ENCODE peak calls at places on chromosome 7, in four cellular contexts. Z is K562, A is SK-N-SH, L is HepG2. J is an unnamed sample.

GRCh38 chr7:111832159-111832558 is 269.9 kb upstream of the IMMP2L start:
- DNase-seq in Z (no peak), L (no peak), A (no peak), J (no peak)

GRCh38 chr7:51592822-51593221 is 276.2 kb upstream of the COBL start:
- DNase-seq in L (no peak), Z (no peak), A (peak), J (no peak)

GRCh38 chr7:132650498-132650897 is 74.2 kb upstream of the PLXNA4 start:
- DNase-seq in A (no peak), Z (no peak), L (no peak), J (no peak)

GRCh38 chr7:155263522-155264197 is 34.0 kb upstream of the INSIG1 start:
- DNase-seq in L (no peak), Z (no peak), A (peak), J (no peak)

GRCh38 chr7:82362129-82362528 is 81.4 kb downstream of the CACNA2D1 start:
- DNase-seq in A (no peak), L (no peak), Z (no peak), J (no peak)

GRCh38 chr7:81488210-81488609 is 281.6 kb downstream of the HGF start:
- DNase-seq in A (no peak), L (no peak), Z (no peak), J (no peak)

GRCh38 chr7:128188396-128189230 is 52.5 kb upstream of the LEP start:
- DNase-seq in Z (no peak), L (no peak), A (no peak), J (no peak)

GRCh38 chr7:50637725-50638643 is 72.8 kb upstream of the DDC start:
- DNase-seq in Z (no peak), A (no peak), L (no peak), J (peak)

GRCh38 chr7:112174192-112174591 is 32.0 kb downstream of the DOCK4 start:
- DNase-seq in Z (no peak), A (no peak), L (no peak), J (no peak)

GRCh38 chr7:1668932-1669485 is 1.1 kb upstream of the ELFN1 start:
- DNase-seq in Z (peak), L (no peak), A (peak), J (no peak)

GRCh38 chr7:85497999-85498398 is 311.1 kb upstream of the SEMA3D start:
- DNase-seq in A (no peak), L (no peak), Z (no peak), J (no peak)

GRCh38 chr7:40848541-40849221 is 713.9 kb downstream of the SUGCT start:
- DNase-seq in A (no peak), L (no peak), Z (no peak), J (no peak)

GRCh38 chr7:134368851-134369533 is 52.3 kb upstream of the SLC35B4 start:
- DNase-seq in L (peak), Z (no peak), A (no peak), J (no peak)

GRCh38 chr7:95338832-95339231 is 14.5 kb upstream of the PON1 start:
- DNase-seq in A (no peak), Z (no peak), L (no peak), J (no peak)

GRCh38 chr7:121446526-121446925 is 50.4 kb upstream of the FAM3C start:
- DNase-seq in A (no peak), L (no peak), Z (no peak), J (peak)

GRCh38 chr7:51023547-51023946 is 240.9 kb upstream of the GRB10 start:
- DNase-seq in A (no peak), Z (no peak), L (no peak), J (no peak)

GRCh38 chr7:112144284-112145059 is 61.7 kb downstream of the DOCK4 start:
- DNase-seq in A (no peak), Z (no peak), L (no peak), J (no peak)

GRCh38 chr7:150375662-150376521 is 3.2 kb upstream of the ZNF775 start:
- DNase-seq in A (no peak), L (no peak), Z (no peak), J (no peak)

GRCh38 chr7:142012825-142013506 is 17.3 kb downstream of the MGAM start:
- DNase-seq in A (no peak), L (no peak), Z (no peak), J (no peak)

GRCh38 chr7:27179503-27180430 is 5.3 kb downstream of the HOXA11 start:
- DNase-seq in Z (peak), A (peak), L (peak), J (peak)

DNA sequence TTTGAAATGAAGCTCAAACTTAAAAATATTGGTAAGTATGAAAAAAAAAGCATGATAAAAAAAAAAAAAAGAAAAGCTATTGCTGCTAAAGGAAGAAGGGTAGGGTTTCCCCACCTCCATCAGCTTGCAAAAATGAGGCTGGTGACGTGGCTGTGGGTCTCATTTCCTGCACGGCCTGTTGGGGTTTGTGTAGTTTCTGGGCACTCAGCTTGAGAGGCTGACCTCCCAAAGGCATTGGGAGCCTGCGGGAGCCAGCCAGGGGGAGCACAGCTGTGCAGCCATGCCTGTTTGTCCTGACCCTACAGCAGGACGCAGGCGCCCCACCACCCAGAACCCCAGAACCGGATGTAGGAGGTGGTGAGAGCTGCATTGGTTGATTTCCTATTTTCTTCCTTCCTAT is 48.8 kb upstream of the CARD11 start:
- DNase-seq in A (no peak), Z (no peak), L (no peak), J (no peak)
- TF ChIP-seq JUND in A (no peak), Z (no peak), L (no peak), J (no peak)

GRCh38 chr7:41915861-41916260 is 213.0 kb upstream of the INHBA start:
- DNase-seq in Z (no peak), L (no peak), A (no peak), J (no peak)

GRCh38 chr7:41911792-41912191 is 208.9 kb upstream of the INHBA start:
- DNase-seq in A (no peak), L (no peak), Z (no peak), J (no peak)

GRCh38 chr7:41910916-41911315 is 208.0 kb upstream of the INHBA start:
- DNase-seq in A (no peak), L (no peak), Z (no peak), J (no peak)

GRCh38 chr7:41912426-41912825 is 209.5 kb upstream of the INHBA start:
- DNase-seq in L (no peak), Z (no peak), A (no peak), J (no peak)

GRCh38 chr7:41912851-41913580 is 210.1 kb upstream of the INHBA start:
- DNase-seq in A (no peak), L (no peak), Z (no peak), J (no peak)
- TF ChIP-seq JUND in A (peak), L (no peak), Z (no peak), J (no peak)

GRCh38 chr7:137874390-137874789 is 27.6 kb upstream of the DGKI start:
- DNase-seq in Z (no peak), L (no peak), A (peak), J (no peak)
- TF ChIP-seq JUND in Z (no peak), L (no peak), A (peak), J (no peak)

DNA sequence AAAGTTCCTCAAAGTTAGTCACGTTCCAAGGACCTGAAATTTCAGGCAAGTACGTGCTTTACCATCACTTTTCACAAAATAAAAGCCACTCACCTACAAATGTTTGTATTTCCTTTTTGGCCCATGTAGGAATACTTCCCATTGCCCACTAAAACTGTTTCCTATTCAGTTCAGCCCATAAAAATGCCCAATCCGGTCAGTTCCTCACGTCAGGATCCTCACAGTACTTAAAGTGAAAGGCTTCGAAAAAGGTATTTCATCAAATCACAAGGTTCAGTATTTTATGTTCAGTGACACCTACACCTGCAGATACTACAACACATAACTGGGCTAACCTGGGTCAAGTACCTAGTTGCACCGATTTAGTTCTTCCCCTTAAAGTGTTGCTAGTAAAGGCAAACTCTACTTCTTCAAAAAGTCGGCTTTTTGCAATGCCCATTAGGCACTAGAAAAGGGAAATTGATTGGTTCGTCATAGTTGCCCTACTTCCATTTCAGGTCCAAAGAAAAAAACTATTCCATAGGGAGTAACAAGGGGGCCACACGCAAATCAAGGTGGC is 1.1 kb downstream of the SNX13 start:
- DNase-seq in Z (no peak), L (peak), A (no peak), J (peak)
- TF ChIP-seq JUND in Z (no peak), L (no peak), A (no peak), J (no peak)

DNA sequence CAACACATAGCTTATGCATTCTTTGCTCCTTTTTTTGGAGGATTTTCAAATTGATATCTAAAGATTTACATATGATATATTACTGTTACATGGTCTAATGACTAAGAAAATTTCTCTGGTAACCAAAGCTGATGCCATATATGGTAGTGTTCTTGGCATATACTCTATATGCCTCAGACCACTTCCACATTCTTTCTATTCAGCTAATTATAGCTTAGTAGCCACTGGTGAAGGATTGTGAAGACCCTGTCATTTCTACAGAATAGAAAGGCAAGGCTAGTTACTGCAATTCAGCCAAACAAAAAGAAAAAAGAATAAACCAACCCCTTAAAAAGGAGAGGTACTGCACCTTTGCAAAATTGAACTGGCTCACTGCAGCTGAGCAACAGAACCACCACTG is 3.7 kb downstream of the PURB start:
- DNase-seq in Z (no peak), A (no peak), L (no peak), J (no peak)
- TF ChIP-seq JUND in Z (no peak), A (peak), L (no peak), J (no peak)

GRCh38 chr7:24573554-24574338 is 494 bp downstream of the PALS2 start:
- DNase-seq in Z (peak), L (peak), A (peak), J (peak)
- TF ChIP-seq JUND in Z (no peak), L (no peak), A (no peak), J (no peak)

DNA sequence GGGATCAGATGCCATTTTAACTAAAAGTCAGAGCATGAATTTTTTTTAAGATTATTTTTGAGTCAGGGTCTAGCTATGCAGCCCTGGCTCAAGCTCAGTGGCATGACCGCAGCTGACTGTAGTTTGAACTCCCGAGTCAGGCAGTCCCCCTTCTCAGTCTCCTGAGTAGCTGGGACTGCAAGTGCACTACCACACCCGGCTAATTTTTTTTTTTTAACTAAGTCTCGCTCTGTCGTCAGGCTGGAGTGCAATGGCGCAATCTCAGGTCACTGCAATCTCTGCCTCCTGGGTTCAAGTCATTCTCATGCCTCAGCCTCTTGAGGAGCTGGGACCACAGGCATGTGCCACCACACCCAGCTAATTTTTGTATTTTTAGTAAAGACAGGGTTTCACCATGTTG is 7.8 kb downstream of the TAS2R41 start:
- DNase-seq in A (no peak), Z (no peak), L (no peak), J (no peak)
- TF ChIP-seq JUND in A (peak), Z (no peak), L (no peak), J (no peak)

DNA sequence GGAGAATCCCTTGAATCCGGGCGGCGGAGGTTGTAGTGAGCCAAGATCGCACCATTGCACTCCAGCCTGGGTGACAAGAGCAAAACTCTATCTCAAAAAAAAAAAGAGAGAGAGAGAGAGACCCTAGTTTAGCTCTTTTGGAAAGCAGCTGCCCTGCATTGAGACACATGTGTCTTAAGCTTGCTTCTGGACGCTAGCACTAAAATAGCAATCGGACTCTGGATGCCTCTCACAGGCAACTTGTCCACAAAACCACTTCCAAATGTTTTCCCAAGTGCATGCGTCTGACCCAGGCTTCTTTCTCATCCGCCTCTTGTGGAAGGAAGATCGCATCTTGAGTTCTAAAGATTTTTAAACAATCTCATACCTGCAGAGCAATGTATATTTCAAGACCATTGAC is 182.7 kb downstream of the CUX1 start:
- DNase-seq in Z (no peak), A (no peak), L (no peak), J (no peak)
- TF ChIP-seq JUND in Z (no peak), A (no peak), L (no peak), J (no peak)

GRCh38 chr7:75596727-75597614 is 104.9 kb downstream of the SPDYE5 start:
- DNase-seq in A (no peak), Z (peak), L (no peak), J (no peak)

GRCh38 chr7:75599244-75599771 is 107.2 kb downstream of the SPDYE5 start:
- DNase-seq in L (no peak), A (peak), Z (no peak), J (no peak)

GRCh38 chr7:75604408-75604807 is 112.3 kb downstream of the SPDYE5 start:
- DNase-seq in Z (no peak), A (no peak), L (no peak), J (no peak)

GRCh38 chr7:75595766-75596165 is 103.6 kb downstream of the SPDYE5 start:
- DNase-seq in L (no peak), Z (no peak), A (no peak), J (no peak)

DNA sequence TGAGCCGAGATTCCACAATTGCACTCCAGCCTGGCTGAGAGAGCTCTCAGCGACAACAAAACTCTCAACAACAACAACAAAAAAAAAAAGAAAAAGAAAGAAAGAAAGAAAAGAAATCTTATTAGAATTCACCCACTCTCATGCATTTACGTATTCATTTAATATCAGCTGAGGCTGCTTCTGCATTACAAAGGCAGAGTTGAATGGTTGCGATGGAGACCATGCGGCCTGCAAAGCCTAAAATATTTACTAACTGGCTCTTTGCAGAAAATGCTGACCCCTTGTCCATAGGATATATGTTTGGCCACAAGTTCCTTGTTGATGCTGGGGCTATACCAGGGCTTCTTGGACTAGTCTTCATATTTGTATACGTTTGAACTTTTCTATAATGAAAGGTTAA is 109.4 kb downstream of the SPDYE5 start:
- DNase-seq in Z (no peak), L (no peak), A (no peak), J (no peak)
- TF ChIP-seq JUND in Z (no peak), L (no peak), A (no peak), J (no peak)

GRCh38 chr7:86963599-86964230 is 95.7 kb downstream of the ELAPOR2 start:
- DNase-seq in A (no peak), L (no peak), Z (no peak), J (no peak)
- TF ChIP-seq JUND in A (peak), L (no peak), Z (no peak), J (no peak)